ENCODE peak calls at places on chromosomes 16 and 17, in nine cellular contexts. C is transverse colon, J is vagina, Z is esophagus squamous epithelium, X is adrenal gland, W is HCT116, M is IMR-90, Y is ovary, H is body of pancreas. G is an unnamed sample. For H3K4me1, the result is how much of the 10 kb centered on the place peaks cover.

GRCh38 chr16:64391009-64391663 is 730.7 kb downstream of the CDH11 start:
- DNase-seq in C (no peak), J (no peak), Z (no peak), X (no peak), W (no peak), M (peak), Y (no peak), H (no peak), G (no peak)

GRCh38 chr17:45367216-45367615 is 50.4 kb upstream of the MAP3K14 start:
- DNase-seq in C (no peak), J (peak), Z (no peak), X (peak), W (no peak), M (no peak), Y (no peak), H (no peak), G (no peak)

GRCh38 chr16:82881517-82881916 is 254.7 kb downstream of the CDH13 start:
- DNase-seq in C (no peak), J (no peak), Z (no peak), X (no peak), W (no peak), M (no peak), Y (no peak), H (no peak), G (no peak)

GRCh38 chr16:75301804-75302203 is 50.4 kb upstream of the BCAR1 start:
- DNase-seq in C (no peak), J (no peak), Z (no peak), X (no peak), W (no peak), M (peak), Y (no peak), H (no peak), G (no peak)

GRCh38 chr17:83176956-83177583 is 97.7 kb downstream of the METRNL start:
- DNase-seq in C (no peak), J (peak), Z (no peak), X (peak), W (no peak), M (no peak), Y (no peak), H (peak), G (no peak)

GRCh38 chr17:38454528-38454927 is 26.3 kb downstream of the ARHGAP23 start:
- DNase-seq in C (peak), J (no peak), Z (peak), X (peak), W (peak), M (peak), Y (peak), H (peak), G (peak)

GRCh38 chr17:6456321-6456720 is 12.1 kb downstream of the PIMREG start:
- DNase-seq in C (no peak), J (no peak), Z (no peak), X (no peak), W (no peak), M (no peak), Y (peak), H (no peak), G (no peak)

GRCh38 chr17:82568997-82569393 is 49.5 kb downstream of the FOXK2 start:
- DNase-seq in C (no peak), J (no peak), Z (no peak), X (no peak), W (no peak), M (no peak), Y (no peak), H (no peak), G (no peak)

GRCh38 chr17:59366040-59366757 is 34.7 kb downstream of the YPEL2 start:
- DNase-seq in C (no peak), J (no peak), Z (no peak), X (peak), W (no peak), M (no peak), Y (no peak), H (peak), G (peak)

GRCh38 chr17:35748323-35748960 is 4.6 kb downstream of the GAS2L2 start:
- DNase-seq in C (no peak), J (no peak), Z (no peak), X (peak), W (no peak), M (no peak), Y (no peak), H (peak), G (no peak)

GRCh38 chr16:66274335-66275110 is 92.0 kb upstream of the CDH5 start:
- DNase-seq in C (no peak), J (peak), Z (no peak), X (no peak), W (peak), M (peak), Y (no peak), H (no peak), G (no peak)

GRCh38 chr17:70869402-70870085 is 700.2 kb downstream of the KCNJ2 start:
- DNase-seq in C (no peak), J (no peak), Z (no peak), X (no peak), W (no peak), M (no peak), Y (no peak), H (no peak), G (no peak)

GRCh38 chr16:16048904-16049582 is 99.6 kb downstream of the ABCC1 start:
- DNase-seq in C (no peak), J (no peak), Z (no peak), X (no peak), W (no peak), M (no peak), Y (no peak), H (no peak), G (no peak)

GRCh38 chr16:87556941-87557459 is 45.3 kb upstream of the JPH3 start:
- DNase-seq in C (no peak), J (no peak), Z (no peak), X (peak), W (no peak), M (peak), Y (peak), H (no peak), G (peak)

GRCh38 chr16:13113786-13114185 is 212.4 kb downstream of the SHISA9 start:
- DNase-seq in C (no peak), J (no peak), Z (no peak), X (no peak), W (no peak), M (no peak), Y (no peak), H (no peak), G (no peak)

GRCh38 chr17:47066095-47066494 is 87.0 kb upstream of the RPRML start:
- DNase-seq in C (no peak), J (no peak), Z (no peak), X (no peak), W (no peak), M (no peak), Y (no peak), H (no peak), G (no peak)

DNA sequence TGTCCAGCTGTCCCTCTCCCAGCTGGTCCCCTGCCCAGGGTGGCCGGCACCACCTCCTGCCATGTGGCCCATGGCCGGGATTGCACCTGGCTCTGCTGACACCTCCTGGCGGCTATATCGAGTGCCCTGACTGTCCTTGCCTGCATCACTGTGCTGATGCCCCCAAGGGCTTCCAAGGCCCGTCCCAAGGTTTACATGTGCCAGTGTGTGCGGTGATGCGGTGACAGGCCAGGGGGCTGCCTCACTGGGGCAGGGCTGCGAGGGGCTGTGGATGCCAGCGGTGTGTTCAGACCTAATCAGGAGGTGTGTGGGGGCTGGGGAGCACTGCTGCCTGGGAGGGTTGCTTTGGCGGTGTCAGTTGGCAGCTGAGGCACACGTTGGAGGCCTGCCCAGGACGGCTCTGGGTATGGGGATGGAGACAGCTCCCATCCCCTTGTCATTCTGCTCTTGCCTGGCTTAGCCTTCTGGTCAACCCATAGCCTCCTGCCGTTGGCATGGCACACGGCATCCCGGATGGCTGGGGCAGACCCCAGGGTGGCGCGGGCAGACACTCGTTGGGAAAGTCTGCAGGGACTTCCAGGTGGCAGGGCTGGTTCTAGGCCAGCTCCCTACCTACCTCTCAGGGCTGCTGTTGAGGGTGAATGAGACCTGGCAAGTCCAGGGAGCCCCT is 5.5 kb downstream of the MAP2K3 start:
- DNase-seq in C (no peak), J (no peak), Z (no peak), X (peak), W (no peak), M (no peak), Y (peak), H (peak), G (peak)
- H3K27ac ChIP-seq in C (peak), J (no peak), Z (peak), X (peak), W (peak), M (peak), Y (no peak), H (peak), G (no peak)

DNA sequence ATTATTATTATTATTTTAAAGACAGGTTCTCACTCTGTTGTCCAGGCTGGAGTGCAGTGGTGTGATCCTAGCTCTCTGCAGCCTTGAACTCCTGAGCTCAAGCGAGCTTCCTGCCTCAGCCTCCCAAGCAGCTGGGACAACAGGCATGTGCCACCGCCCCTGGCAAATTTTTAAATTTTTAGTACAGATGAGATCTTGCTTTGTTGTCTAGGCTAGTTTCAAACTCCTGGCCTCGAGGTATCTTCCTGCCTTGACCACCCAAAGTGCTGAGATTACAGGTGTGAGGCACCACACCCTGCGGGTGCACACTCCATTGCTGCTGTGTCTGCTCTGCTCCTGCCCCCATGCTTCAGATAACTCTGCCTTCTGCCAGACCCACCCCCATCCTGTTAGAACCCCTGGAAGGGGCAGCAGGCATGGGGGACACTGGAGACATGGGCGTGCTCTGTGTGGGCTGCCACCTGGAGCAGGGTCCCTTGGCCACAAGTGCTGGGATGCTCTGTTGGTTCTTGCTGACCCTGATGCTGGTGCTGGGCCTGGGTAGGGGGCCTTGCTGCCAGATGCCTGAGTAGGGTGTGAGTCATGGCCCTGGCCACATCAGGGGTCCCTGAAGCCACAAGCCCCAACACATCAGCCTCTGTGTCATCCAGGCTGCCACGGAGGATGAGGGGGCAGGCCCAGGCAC is 2.6 kb upstream of the MYBBP1A start:
- DNase-seq in C (no peak), J (no peak), Z (no peak), X (no peak), W (no peak), M (no peak), Y (no peak), H (no peak), G (no peak)
- TF ChIP-seq POLR2A in C (no peak), J (no peak), Z (no peak), X (no peak), W (no peak), M (no peak), Y (no peak), H (no peak), G (no peak)

GRCh38 chr16:3983081-3983520 is 102.6 kb upstream of the CREBBP start:
- DNase-seq in C (peak), J (no peak), Z (no peak), X (peak), W (peak), M (peak), Y (peak), H (peak), G (peak)

GRCh38 chr16:3984111-3985060 is 103.9 kb upstream of the CREBBP start:
- DNase-seq in C (no peak), J (no peak), Z (no peak), X (no peak), W (no peak), M (no peak), Y (no peak), H (no peak), G (no peak)

GRCh38 chr16:3986235-3986544 is 105.7 kb upstream of the CREBBP start:
- DNase-seq in C (no peak), J (no peak), Z (no peak), X (no peak), W (no peak), M (no peak), Y (no peak), H (no peak), G (no peak)

GRCh38 chr16:3988824-3989223 is 108.3 kb upstream of the CREBBP start:
- DNase-seq in C (no peak), J (no peak), Z (no peak), X (no peak), W (no peak), M (no peak), Y (no peak), H (no peak), G (no peak)

GRCh38 chr16:3987231-3987630 is 106.7 kb upstream of the CREBBP start:
- DNase-seq in C (no peak), J (no peak), Z (no peak), X (no peak), W (no peak), M (no peak), Y (no peak), H (no peak), G (no peak)
- H3K4me1 ChIP-seq in C (under half), J (under half), Z (under half), X (under half), W (under half), M (under half), Y (under half), H (under half), G (under half)

GRCh38 chr16:9114842-9115241 is 23.4 kb downstream of the HAPSTR1 start:
- DNase-seq in C (no peak), J (no peak), Z (no peak), X (no peak), W (no peak), M (no peak), Y (no peak), H (no peak), G (no peak)
- H3K27ac ChIP-seq in C (no peak), J (no peak), Z (peak), X (no peak), W (peak), M (no peak), Y (no peak), H (no peak), G (no peak)

GRCh38 chr16:70737377-70738082 is 51.7 kb upstream of the MTSS2 start:
- DNase-seq in C (peak), J (no peak), Z (no peak), X (peak), W (no peak), M (peak), Y (no peak), H (no peak), G (peak)
- TF ChIP-seq POLR2A in C (peak), J (no peak), Z (no peak), X (no peak), W (no peak), M (peak), Y (no peak), H (no peak), G (no peak)

G was measured in uterus.